ENCODE peak calls at places on chromosomes 16 and 17, in five cellular contexts. W is GM12878, R is K562, N is SK-N-SH, D is HepG2. F is an unnamed sample.

GRCh38 chr17:10156579-10157488 is 41.6 kb downstream of the GAS7 start:
- DNase-seq in W (peak; percentile 73), R (no peak), D (no peak), N (no peak), F (no peak)

GRCh38 chr17:78240839-78241238 is 9.4 kb downstream of the TMEM235 start:
- DNase-seq in R (no peak), W (no peak), N (no peak), D (no peak), F (no peak)

GRCh38 chr17:80482555-80483308 is 6.3 kb upstream of the NPTX1 start:
- DNase-seq in W (no peak), N (no peak), D (no peak), R (no peak), F (no peak)

GRCh38 chr17:10741416-10742140 is 11.8 kb upstream of the TMEM220 start:
- DNase-seq in N (no peak), W (no peak), D (no peak), R (no peak), F (no peak)

GRCh38 chr17:83192161-83192788 is 112.9 kb downstream of the METRNL start:
- DNase-seq in R (no peak), N (no peak), W (no peak), D (no peak), F (no peak)

GRCh38 chr17:39702901-39703893 is 3.3 kb downstream of the ERBB2 start:
- DNase-seq in D (peak; percentile 77), N (no peak), W (peak; percentile 25), R (no peak), F (no peak)

GRCh38 chr16:47140686-47141085 is 3.1 kb downstream of the NETO2 start:
- DNase-seq in D (no peak), N (no peak), W (no peak), R (no peak), F (no peak)

GRCh38 chr17:80596760-80597608 is 52.3 kb downstream of the RPTOR start:
- DNase-seq in D (no peak), N (no peak), R (no peak), W (no peak), F (no peak)

GRCh38 chr16:82340531-82340930 is 170.5 kb upstream of the MPHOSPH6 start:
- DNase-seq in N (no peak), D (no peak), W (no peak), R (no peak), F (no peak)

GRCh38 chr17:55612691-55613141 is 101.5 kb upstream of the SMIM36 start:
- DNase-seq in R (no peak), N (peak; percentile 76), W (no peak), D (no peak), F (no peak)

GRCh38 chr16:50506543-50506937 is 41.7 kb upstream of the NKD1 start:
- DNase-seq in D (no peak), R (no peak), W (no peak), N (no peak), F (no peak)

GRCh38 chr17:39632153-39632941 is 4.6 kb upstream of the STARD3 start:
- DNase-seq in D (no peak), N (no peak), R (no peak), W (no peak), F (peak; percentile 80)

GRCh38 chr17:75208161-75208560 is 2.7 kb downstream of the NUP85 start:
- DNase-seq in D (no peak), W (no peak), N (no peak), R (no peak), F (no peak)
- TF ChIP-seq ZBTB33 in D (no peak), W (no peak), N (no peak), R (no peak), F (no peak)

GRCh38 chr16:68280160-68280559 is 15.8 kb downstream of the SLC7A6 start:
- DNase-seq in R (no peak), D (no peak), W (no peak), N (no peak), F (no peak)

GRCh38 chr16:68281368-68282063 is 17.2 kb downstream of the SLC7A6 start:
- DNase-seq in N (no peak), W (no peak), R (no peak), D (peak; percentile 97), F (no peak)

GRCh38 chr16:68283840-68284595 is 19.7 kb downstream of the SLC7A6 start:
- DNase-seq in N (no peak), D (no peak), R (no peak), W (no peak), F (no peak)

GRCh38 chr16:68283346-68283745 is 19.0 kb downstream of the SLC7A6 start:
- DNase-seq in D (no peak), W (no peak), N (no peak), R (no peak), F (no peak)

GRCh38 chr16:68282064-68282452 is 17.7 kb downstream of the SLC7A6 start:
- DNase-seq in W (no peak), N (no peak), D (no peak), R (no peak), F (no peak)
- H3K4me1 ChIP-seq in W (peaks cover 52% of the 10 kb centered on the region), N (no peaks in the 10 kb centered on the region), D (peaks cover 77% of the 10 kb centered on the region), R (no peaks in the 10 kb centered on the region), F (no peaks in the 10 kb centered on the region)

GRCh38 chr17:36525113-36525512 is 9.6 kb downstream of the MYO19 start:
- DNase-seq in D (no peak), N (no peak), W (no peak), R (no peak), F (no peak)
- TF ChIP-seq RAD21 in D (no peak), N (no peak), W (no peak), R (no peak), F (no peak)

GRCh38 chr16:23857901-23858300 is 22.1 kb downstream of the PRKCB start:
- DNase-seq in N (no peak), D (no peak), W (no peak), R (no peak), F (no peak)
- TF ChIP-seq ZBTB33 in N (no peak), D (no peak), W (no peak), R (no peak), F (no peak)

GRCh38 chr17:51486885-51487520 is 226.7 kb downstream of the UTP18 start:
- DNase-seq in W (no peak), D (no peak), N (peak; percentile 55), R (no peak), F (no peak)
- H3K4me1 ChIP-seq in W (no peaks in the 10 kb centered on the region), D (no peaks in the 10 kb centered on the region), N (no peaks in the 10 kb centered on the region), R (no peaks in the 10 kb centered on the region), F (no peaks in the 10 kb centered on the region)

GRCh38 chr17:73576556-73576955 is 67.7 kb downstream of the SDK2 start:
- DNase-seq in N (no peak), R (no peak), D (no peak), W (no peak), F (no peak)
- TF ChIP-seq RAD21 in N (no peak), R (no peak), D (no peak), W (no peak), F (no peak)

F was measured in HCT116.